ENCODE peak calls at places on chromosomes 13 and 19, in seven cellular contexts. One of them, this sample, is unnamed.

GRCh38 chr13:73162912-73163911 is 104.4 kb downstream of the KLF5 start:
- DNase-seq in SIG-M5: no peak
- DNase-seq in stimulated activated CD8-positive, alpha-beta memory T cell treated with anti-CD3 and anti-CD28 coated beads, Interleukin-15, amount 100 ng/mL, for 4 hours: no peak
- DNase-seq in stimulated activated CD4-positive, alpha-beta T cell treated with anti-CD3 and anti-CD28 coated beads, Interleukin-1b, Interleukin-23, amount 100 ng/mL, for 1 hour: no peak
- DNase-seq in fibroblast of mammary gland: no peak
- DNase-seq in NCI-H1930: no peak
- DNase-seq in AG04450: no peak
- DNase-seq in this sample: peak

GRCh38 chr19:47037766-47038165 is 10.7 kb downstream of the TMEM160 start:
- DNase-seq in stimulated activated CD4-positive, alpha-beta T cell treated with anti-CD3 and anti-CD28 coated beads, Interleukin-1b, Interleukin-23, amount 100 ng/mL, for 1 hour: no peak
- DNase-seq in fibroblast of mammary gland: no peak
- DNase-seq in stimulated activated CD8-positive, alpha-beta memory T cell treated with anti-CD3 and anti-CD28 coated beads, Interleukin-15, amount 100 ng/mL, for 4 hours: no peak
- DNase-seq in SIG-M5: no peak
- DNase-seq in NCI-H1930: no peak
- DNase-seq in AG04450: no peak
- DNase-seq in this sample: no peak

GRCh38 chr13:28059214-28059613 is 41.2 kb downstream of the FLT3 start:
- DNase-seq in fibroblast of mammary gland: peak
- DNase-seq in AG04450: no peak
- DNase-seq in NCI-H1930: no peak
- DNase-seq in stimulated activated CD4-positive, alpha-beta T cell treated with anti-CD3 and anti-CD28 coated beads, Interleukin-1b, Interleukin-23, amount 100 ng/mL, for 1 hour: peak
- DNase-seq in stimulated activated CD8-positive, alpha-beta memory T cell treated with anti-CD3 and anti-CD28 coated beads, Interleukin-15, amount 100 ng/mL, for 4 hours: no peak
- DNase-seq in SIG-M5: no peak
- DNase-seq in this sample: peak

GRCh38 chr19:54430306-54431254 is 15.3 kb downstream of the TTYH1 start:
- DNase-seq in stimulated activated CD4-positive, alpha-beta T cell treated with anti-CD3 and anti-CD28 coated beads, Interleukin-1b, Interleukin-23, amount 100 ng/mL, for 1 hour: peak
- DNase-seq in AG04450: no peak
- DNase-seq in stimulated activated CD8-positive, alpha-beta memory T cell treated with anti-CD3 and anti-CD28 coated beads, Interleukin-15, amount 100 ng/mL, for 4 hours: no peak
- DNase-seq in fibroblast of mammary gland: no peak
- DNase-seq in SIG-M5: no peak
- DNase-seq in NCI-H1930: no peak
- DNase-seq in this sample: peak

GRCh38 chr13:113952983-113953520 is 20.8 kb downstream of the C13orf46 start:
- DNase-seq in SIG-M5: no peak
- DNase-seq in stimulated activated CD4-positive, alpha-beta T cell treated with anti-CD3 and anti-CD28 coated beads, Interleukin-1b, Interleukin-23, amount 100 ng/mL, for 1 hour: no peak
- DNase-seq in NCI-H1930: no peak
- DNase-seq in AG04450: no peak
- DNase-seq in fibroblast of mammary gland: no peak
- DNase-seq in stimulated activated CD8-positive, alpha-beta memory T cell treated with anti-CD3 and anti-CD28 coated beads, Interleukin-15, amount 100 ng/mL, for 4 hours: no peak
- DNase-seq in this sample: no peak

GRCh38 chr13:94640676-94641075 is 39.0 kb downstream of the GPR180 start:
- DNase-seq in NCI-H1930: no peak
- DNase-seq in SIG-M5: no peak
- DNase-seq in AG04450: no peak
- DNase-seq in fibroblast of mammary gland: peak
- DNase-seq in stimulated activated CD4-positive, alpha-beta T cell treated with anti-CD3 and anti-CD28 coated beads, Interleukin-1b, Interleukin-23, amount 100 ng/mL, for 1 hour: no peak
- DNase-seq in stimulated activated CD8-positive, alpha-beta memory T cell treated with anti-CD3 and anti-CD28 coated beads, Interleukin-15, amount 100 ng/mL, for 4 hours: no peak
- DNase-seq in this sample: peak

GRCh38 chr13:107296804-107297203 is 728.9 kb upstream of the ARGLU1 start:
- DNase-seq in stimulated activated CD8-positive, alpha-beta memory T cell treated with anti-CD3 and anti-CD28 coated beads, Interleukin-15, amount 100 ng/mL, for 4 hours: no peak
- DNase-seq in stimulated activated CD4-positive, alpha-beta T cell treated with anti-CD3 and anti-CD28 coated beads, Interleukin-1b, Interleukin-23, amount 100 ng/mL, for 1 hour: no peak
- DNase-seq in AG04450: no peak
- DNase-seq in NCI-H1930: no peak
- DNase-seq in fibroblast of mammary gland: peak
- DNase-seq in SIG-M5: no peak
- DNase-seq in this sample: peak

GRCh38 chr13:112842931-112843391 is 126.1 kb upstream of the MCF2L start:
- DNase-seq in stimulated activated CD8-positive, alpha-beta memory T cell treated with anti-CD3 and anti-CD28 coated beads, Interleukin-15, amount 100 ng/mL, for 4 hours: no peak
- DNase-seq in stimulated activated CD4-positive, alpha-beta T cell treated with anti-CD3 and anti-CD28 coated beads, Interleukin-1b, Interleukin-23, amount 100 ng/mL, for 1 hour: no peak
- DNase-seq in NCI-H1930: no peak
- DNase-seq in AG04450: no peak
- DNase-seq in fibroblast of mammary gland: no peak
- DNase-seq in SIG-M5: no peak
- DNase-seq in this sample: no peak

GRCh38 chr13:28718186-28718537 is 608 bp downstream of the SLC46A3 start:
- DNase-seq in stimulated activated CD8-positive, alpha-beta memory T cell treated with anti-CD3 and anti-CD28 coated beads, Interleukin-15, amount 100 ng/mL, for 4 hours: no peak
- DNase-seq in stimulated activated CD4-positive, alpha-beta T cell treated with anti-CD3 and anti-CD28 coated beads, Interleukin-1b, Interleukin-23, amount 100 ng/mL, for 1 hour: no peak
- DNase-seq in fibroblast of mammary gland: peak
- DNase-seq in NCI-H1930: no peak
- DNase-seq in SIG-M5: no peak
- DNase-seq in AG04450: no peak
- DNase-seq in this sample: peak

GRCh38 chr19:31675187-31675913 is 326.1 kb upstream of the TSHZ3 start:
- DNase-seq in SIG-M5: no peak
- DNase-seq in AG04450: no peak
- DNase-seq in fibroblast of mammary gland: peak
- DNase-seq in stimulated activated CD4-positive, alpha-beta T cell treated with anti-CD3 and anti-CD28 coated beads, Interleukin-1b, Interleukin-23, amount 100 ng/mL, for 1 hour: no peak
- DNase-seq in NCI-H1930: no peak
- DNase-seq in stimulated activated CD8-positive, alpha-beta memory T cell treated with anti-CD3 and anti-CD28 coated beads, Interleukin-15, amount 100 ng/mL, for 4 hours: no peak
- DNase-seq in this sample: no peak

GRCh38 chr13:79724348-79725103 is 243.6 kb downstream of the NDFIP2 start:
- DNase-seq in stimulated activated CD4-positive, alpha-beta T cell treated with anti-CD3 and anti-CD28 coated beads, Interleukin-1b, Interleukin-23, amount 100 ng/mL, for 1 hour: no peak
- DNase-seq in SIG-M5: no peak
- DNase-seq in AG04450: no peak
- DNase-seq in stimulated activated CD8-positive, alpha-beta memory T cell treated with anti-CD3 and anti-CD28 coated beads, Interleukin-15, amount 100 ng/mL, for 4 hours: no peak
- DNase-seq in NCI-H1930: no peak
- DNase-seq in fibroblast of mammary gland: no peak
- DNase-seq in this sample: peak

GRCh38 chr19:38329651-38330050 is 6.0 kb upstream of the CATSPERG start:
- DNase-seq in AG04450: no peak
- DNase-seq in SIG-M5: no peak
- DNase-seq in stimulated activated CD8-positive, alpha-beta memory T cell treated with anti-CD3 and anti-CD28 coated beads, Interleukin-15, amount 100 ng/mL, for 4 hours: no peak
- DNase-seq in stimulated activated CD4-positive, alpha-beta T cell treated with anti-CD3 and anti-CD28 coated beads, Interleukin-1b, Interleukin-23, amount 100 ng/mL, for 1 hour: no peak
- DNase-seq in fibroblast of mammary gland: no peak
- DNase-seq in NCI-H1930: no peak
- DNase-seq in this sample: no peak

GRCh38 chr13:113822266-113822665 is 41.6 kb downstream of the GAS6 start:
- DNase-seq in AG04450: no peak
- DNase-seq in NCI-H1930: no peak
- DNase-seq in SIG-M5: no peak
- DNase-seq in stimulated activated CD4-positive, alpha-beta T cell treated with anti-CD3 and anti-CD28 coated beads, Interleukin-1b, Interleukin-23, amount 100 ng/mL, for 1 hour: no peak
- DNase-seq in fibroblast of mammary gland: no peak
- DNase-seq in stimulated activated CD8-positive, alpha-beta memory T cell treated with anti-CD3 and anti-CD28 coated beads, Interleukin-15, amount 100 ng/mL, for 4 hours: no peak
- DNase-seq in this sample: no peak

GRCh38 chr19:18208098-18208951 is 4.5 kb upstream of the RAB3A start:
- DNase-seq in fibroblast of mammary gland: peak
- DNase-seq in SIG-M5: no peak
- DNase-seq in NCI-H1930: no peak
- DNase-seq in AG04450: peak
- DNase-seq in stimulated activated CD4-positive, alpha-beta T cell treated with anti-CD3 and anti-CD28 coated beads, Interleukin-1b, Interleukin-23, amount 100 ng/mL, for 1 hour: peak
- DNase-seq in stimulated activated CD8-positive, alpha-beta memory T cell treated with anti-CD3 and anti-CD28 coated beads, Interleukin-15, amount 100 ng/mL, for 4 hours: no peak
- DNase-seq in this sample: no peak

GRCh38 chr13:49443327-49443688 is 556 bp downstream of the CAB39L start:
- DNase-seq in stimulated activated CD8-positive, alpha-beta memory T cell treated with anti-CD3 and anti-CD28 coated beads, Interleukin-15, amount 100 ng/mL, for 4 hours: no peak
- DNase-seq in fibroblast of mammary gland: peak
- DNase-seq in SIG-M5: peak
- DNase-seq in stimulated activated CD4-positive, alpha-beta T cell treated with anti-CD3 and anti-CD28 coated beads, Interleukin-1b, Interleukin-23, amount 100 ng/mL, for 1 hour: no peak
- DNase-seq in AG04450: no peak
- DNase-seq in NCI-H1930: no peak
- DNase-seq in this sample: peak

GRCh38 chr13:79241697-79242096 is 164.4 kb downstream of the RBM26 start:
- DNase-seq in AG04450: no peak
- DNase-seq in stimulated activated CD4-positive, alpha-beta T cell treated with anti-CD3 and anti-CD28 coated beads, Interleukin-1b, Interleukin-23, amount 100 ng/mL, for 1 hour: no peak
- DNase-seq in SIG-M5: no peak
- DNase-seq in stimulated activated CD8-positive, alpha-beta memory T cell treated with anti-CD3 and anti-CD28 coated beads, Interleukin-15, amount 100 ng/mL, for 4 hours: no peak
- DNase-seq in fibroblast of mammary gland: no peak
- DNase-seq in NCI-H1930: no peak
- DNase-seq in this sample: no peak

GRCh38 chr13:101398191-101398590 is 18.1 kb downstream of the NALCN start:
- DNase-seq in AG04450: peak
- DNase-seq in stimulated activated CD4-positive, alpha-beta T cell treated with anti-CD3 and anti-CD28 coated beads, Interleukin-1b, Interleukin-23, amount 100 ng/mL, for 1 hour: no peak
- DNase-seq in NCI-H1930: no peak
- DNase-seq in SIG-M5: no peak
- DNase-seq in fibroblast of mammary gland: peak
- DNase-seq in stimulated activated CD8-positive, alpha-beta memory T cell treated with anti-CD3 and anti-CD28 coated beads, Interleukin-15, amount 100 ng/mL, for 4 hours: no peak
- DNase-seq in this sample: peak

GRCh38 chr19:45478454-45479238 is 10.8 kb downstream of the FOSB start:
- DNase-seq in stimulated activated CD4-positive, alpha-beta T cell treated with anti-CD3 and anti-CD28 coated beads, Interleukin-1b, Interleukin-23, amount 100 ng/mL, for 1 hour: peak
- DNase-seq in NCI-H1930: peak
- DNase-seq in fibroblast of mammary gland: peak
- DNase-seq in AG04450: peak
- DNase-seq in SIG-M5: peak
- DNase-seq in stimulated activated CD8-positive, alpha-beta memory T cell treated with anti-CD3 and anti-CD28 coated beads, Interleukin-15, amount 100 ng/mL, for 4 hours: peak
- DNase-seq in this sample: peak

GRCh38 chr13:44313674-44314073 is 60.0 kb upstream of the SERP2 start:
- DNase-seq in AG04450: no peak
- DNase-seq in stimulated activated CD4-positive, alpha-beta T cell treated with anti-CD3 and anti-CD28 coated beads, Interleukin-1b, Interleukin-23, amount 100 ng/mL, for 1 hour: no peak
- DNase-seq in fibroblast of mammary gland: peak
- DNase-seq in NCI-H1930: no peak
- DNase-seq in SIG-M5: no peak
- DNase-seq in stimulated activated CD8-positive, alpha-beta memory T cell treated with anti-CD3 and anti-CD28 coated beads, Interleukin-15, amount 100 ng/mL, for 4 hours: no peak
- DNase-seq in this sample: peak

GRCh38 chr13:103188688-103189326 is 122.6 kb upstream of the SLC10A2 start:
- DNase-seq in NCI-H1930: no peak
- DNase-seq in SIG-M5: no peak
- DNase-seq in stimulated activated CD8-positive, alpha-beta memory T cell treated with anti-CD3 and anti-CD28 coated beads, Interleukin-15, amount 100 ng/mL, for 4 hours: no peak
- DNase-seq in stimulated activated CD4-positive, alpha-beta T cell treated with anti-CD3 and anti-CD28 coated beads, Interleukin-1b, Interleukin-23, amount 100 ng/mL, for 1 hour: no peak
- DNase-seq in AG04450: no peak
- DNase-seq in fibroblast of mammary gland: peak
- DNase-seq in this sample: peak

GRCh38 chr13:54705738-54706137 is 1677.1 kb downstream of the OLFM4 start:
- DNase-seq in SIG-M5: no peak
- DNase-seq in NCI-H1930: no peak
- DNase-seq in stimulated activated CD4-positive, alpha-beta T cell treated with anti-CD3 and anti-CD28 coated beads, Interleukin-1b, Interleukin-23, amount 100 ng/mL, for 1 hour: no peak
- DNase-seq in stimulated activated CD8-positive, alpha-beta memory T cell treated with anti-CD3 and anti-CD28 coated beads, Interleukin-15, amount 100 ng/mL, for 4 hours: no peak
- DNase-seq in fibroblast of mammary gland: no peak
- DNase-seq in AG04450: no peak
- DNase-seq in this sample: no peak

GRCh38 chr19:43652546-43652874 is 12.9 kb upstream of the CADM4 start:
- DNase-seq in NCI-H1930: no peak
- DNase-seq in AG04450: no peak
- DNase-seq in stimulated activated CD4-positive, alpha-beta T cell treated with anti-CD3 and anti-CD28 coated beads, Interleukin-1b, Interleukin-23, amount 100 ng/mL, for 1 hour: no peak
- DNase-seq in stimulated activated CD8-positive, alpha-beta memory T cell treated with anti-CD3 and anti-CD28 coated beads, Interleukin-15, amount 100 ng/mL, for 4 hours: no peak
- DNase-seq in SIG-M5: no peak
- DNase-seq in fibroblast of mammary gland: no peak
- DNase-seq in this sample: no peak

GRCh38 chr19:33390120-33390907 is 16.8 kb downstream of the CEBPG start:
- DNase-seq in fibroblast of mammary gland: peak
- DNase-seq in SIG-M5: no peak
- DNase-seq in AG04450: no peak
- DNase-seq in stimulated activated CD4-positive, alpha-beta T cell treated with anti-CD3 and anti-CD28 coated beads, Interleukin-1b, Interleukin-23, amount 100 ng/mL, for 1 hour: no peak
- DNase-seq in NCI-H1930: no peak
- DNase-seq in stimulated activated CD8-positive, alpha-beta memory T cell treated with anti-CD3 and anti-CD28 coated beads, Interleukin-15, amount 100 ng/mL, for 4 hours: no peak
- DNase-seq in this sample: peak

GRCh38 chr13:93559718-93560117 is 333.1 kb downstream of the GPC6 start:
- DNase-seq in NCI-H1930: no peak
- DNase-seq in AG04450: peak
- DNase-seq in stimulated activated CD4-positive, alpha-beta T cell treated with anti-CD3 and anti-CD28 coated beads, Interleukin-1b, Interleukin-23, amount 100 ng/mL, for 1 hour: no peak
- DNase-seq in SIG-M5: no peak
- DNase-seq in fibroblast of mammary gland: peak
- DNase-seq in stimulated activated CD8-positive, alpha-beta memory T cell treated with anti-CD3 and anti-CD28 coated beads, Interleukin-15, amount 100 ng/mL, for 4 hours: no peak
- DNase-seq in this sample: peak

GRCh38 chr13:96982672-96983071 is 11.6 kb downstream of the OXGR1 start:
- DNase-seq in NCI-H1930: no peak
- DNase-seq in fibroblast of mammary gland: peak
- DNase-seq in stimulated activated CD8-positive, alpha-beta memory T cell treated with anti-CD3 and anti-CD28 coated beads, Interleukin-15, amount 100 ng/mL, for 4 hours: no peak
- DNase-seq in AG04450: no peak
- DNase-seq in stimulated activated CD4-positive, alpha-beta T cell treated with anti-CD3 and anti-CD28 coated beads, Interleukin-1b, Interleukin-23, amount 100 ng/mL, for 1 hour: no peak
- DNase-seq in SIG-M5: peak
- DNase-seq in this sample: peak

GRCh38 chr19:19297759-19298158 is 22.6 kb downstream of the SUGP1 start:
- DNase-seq in stimulated activated CD4-positive, alpha-beta T cell treated with anti-CD3 and anti-CD28 coated beads, Interleukin-1b, Interleukin-23, amount 100 ng/mL, for 1 hour: no peak
- DNase-seq in fibroblast of mammary gland: no peak
- DNase-seq in NCI-H1930: no peak
- DNase-seq in AG04450: no peak
- DNase-seq in stimulated activated CD8-positive, alpha-beta memory T cell treated with anti-CD3 and anti-CD28 coated beads, Interleukin-15, amount 100 ng/mL, for 4 hours: no peak
- DNase-seq in SIG-M5: no peak
- DNase-seq in this sample: no peak

GRCh38 chr19:49983645-49984229 is 22.8 kb upstream of the SIGLEC11 start:
- DNase-seq in fibroblast of mammary gland: peak
- DNase-seq in SIG-M5: no peak
- DNase-seq in NCI-H1930: peak
- DNase-seq in stimulated activated CD4-positive, alpha-beta T cell treated with anti-CD3 and anti-CD28 coated beads, Interleukin-1b, Interleukin-23, amount 100 ng/mL, for 1 hour: peak
- DNase-seq in AG04450: no peak
- DNase-seq in stimulated activated CD8-positive, alpha-beta memory T cell treated with anti-CD3 and anti-CD28 coated beads, Interleukin-15, amount 100 ng/mL, for 4 hours: peak
- DNase-seq in this sample: peak

GRCh38 chr19:50432658-50433057 is at the start of gene MYBPC2:
- DNase-seq in fibroblast of mammary gland: no peak
- DNase-seq in NCI-H1930: no peak
- DNase-seq in AG04450: no peak
- DNase-seq in SIG-M5: no peak
- DNase-seq in stimulated activated CD8-positive, alpha-beta memory T cell treated with anti-CD3 and anti-CD28 coated beads, Interleukin-15, amount 100 ng/mL, for 4 hours: no peak
- DNase-seq in stimulated activated CD4-positive, alpha-beta T cell treated with anti-CD3 and anti-CD28 coated beads, Interleukin-1b, Interleukin-23, amount 100 ng/mL, for 1 hour: no peak
- DNase-seq in this sample: no peak

GRCh38 chr19:51295382-51296126 is 15.9 kb upstream of the IGLON5 start:
- DNase-seq in AG04450: no peak
- DNase-seq in stimulated activated CD8-positive, alpha-beta memory T cell treated with anti-CD3 and anti-CD28 coated beads, Interleukin-15, amount 100 ng/mL, for 4 hours: no peak
- DNase-seq in NCI-H1930: no peak
- DNase-seq in SIG-M5: no peak
- DNase-seq in fibroblast of mammary gland: no peak
- DNase-seq in stimulated activated CD4-positive, alpha-beta T cell treated with anti-CD3 and anti-CD28 coated beads, Interleukin-1b, Interleukin-23, amount 100 ng/mL, for 1 hour: no peak
- DNase-seq in this sample: no peak

GRCh38 chr19:281156-281853 is 9.9 kb downstream of the PLPP2 start:
- DNase-seq in fibroblast of mammary gland: no peak
- DNase-seq in AG04450: no peak
- DNase-seq in stimulated activated CD8-positive, alpha-beta memory T cell treated with anti-CD3 and anti-CD28 coated beads, Interleukin-15, amount 100 ng/mL, for 4 hours: no peak
- DNase-seq in NCI-H1930: no peak
- DNase-seq in stimulated activated CD4-positive, alpha-beta T cell treated with anti-CD3 and anti-CD28 coated beads, Interleukin-1b, Interleukin-23, amount 100 ng/mL, for 1 hour: no peak
- DNase-seq in SIG-M5: no peak
- DNase-seq in this sample: no peak

GRCh38 chr13:27953671-27954405 is 15.3 kb downstream of the CDX2 start:
- DNase-seq in fibroblast of mammary gland: peak
- DNase-seq in AG04450: peak
- DNase-seq in SIG-M5: no peak
- DNase-seq in stimulated activated CD4-positive, alpha-beta T cell treated with anti-CD3 and anti-CD28 coated beads, Interleukin-1b, Interleukin-23, amount 100 ng/mL, for 1 hour: peak
- DNase-seq in NCI-H1930: peak
- DNase-seq in stimulated activated CD8-positive, alpha-beta memory T cell treated with anti-CD3 and anti-CD28 coated beads, Interleukin-15, amount 100 ng/mL, for 4 hours: peak
- DNase-seq in this sample: peak

GRCh38 chr13:80132741-80133601 is 208.0 kb downstream of the SPRY2 start:
- DNase-seq in AG04450: no peak
- DNase-seq in stimulated activated CD4-positive, alpha-beta T cell treated with anti-CD3 and anti-CD28 coated beads, Interleukin-1b, Interleukin-23, amount 100 ng/mL, for 1 hour: no peak
- DNase-seq in SIG-M5: no peak
- DNase-seq in stimulated activated CD8-positive, alpha-beta memory T cell treated with anti-CD3 and anti-CD28 coated beads, Interleukin-15, amount 100 ng/mL, for 4 hours: no peak
- DNase-seq in fibroblast of mammary gland: peak
- DNase-seq in NCI-H1930: no peak
- DNase-seq in this sample: no peak

GRCh38 chr13:80342541-80343371 is 1.8 kb upstream of the SPRY2 start:
- DNase-seq in stimulated activated CD4-positive, alpha-beta T cell treated with anti-CD3 and anti-CD28 coated beads, Interleukin-1b, Interleukin-23, amount 100 ng/mL, for 1 hour: peak
- DNase-seq in stimulated activated CD8-positive, alpha-beta memory T cell treated with anti-CD3 and anti-CD28 coated beads, Interleukin-15, amount 100 ng/mL, for 4 hours: no peak
- DNase-seq in fibroblast of mammary gland: peak
- DNase-seq in SIG-M5: peak
- DNase-seq in AG04450: no peak
- DNase-seq in NCI-H1930: peak
- DNase-seq in this sample: peak

GRCh38 chr19:39126593-39127187 is 1.1 kb downstream of the PAK4 start:
- DNase-seq in stimulated activated CD4-positive, alpha-beta T cell treated with anti-CD3 and anti-CD28 coated beads, Interleukin-1b, Interleukin-23, amount 100 ng/mL, for 1 hour: no peak
- DNase-seq in AG04450: no peak
- DNase-seq in fibroblast of mammary gland: peak
- DNase-seq in SIG-M5: no peak
- DNase-seq in stimulated activated CD8-positive, alpha-beta memory T cell treated with anti-CD3 and anti-CD28 coated beads, Interleukin-15, amount 100 ng/mL, for 4 hours: no peak
- DNase-seq in NCI-H1930: no peak
- DNase-seq in this sample: peak

GRCh38 chr19:45152504-45153338 is 8.1 kb downstream of the NKPD1 start:
- DNase-seq in NCI-H1930: no peak
- DNase-seq in SIG-M5: no peak
- DNase-seq in stimulated activated CD8-positive, alpha-beta memory T cell treated with anti-CD3 and anti-CD28 coated beads, Interleukin-15, amount 100 ng/mL, for 4 hours: no peak
- DNase-seq in fibroblast of mammary gland: peak
- DNase-seq in AG04450: no peak
- DNase-seq in stimulated activated CD4-positive, alpha-beta T cell treated with anti-CD3 and anti-CD28 coated beads, Interleukin-1b, Interleukin-23, amount 100 ng/mL, for 1 hour: no peak
- DNase-seq in this sample: peak

GRCh38 chr13:43229506-43229905 is 206.1 kb downstream of the DNAJC15 start:
- DNase-seq in stimulated activated CD8-positive, alpha-beta memory T cell treated with anti-CD3 and anti-CD28 coated beads, Interleukin-15, amount 100 ng/mL, for 4 hours: no peak
- DNase-seq in stimulated activated CD4-positive, alpha-beta T cell treated with anti-CD3 and anti-CD28 coated beads, Interleukin-1b, Interleukin-23, amount 100 ng/mL, for 1 hour: no peak
- DNase-seq in SIG-M5: no peak
- DNase-seq in fibroblast of mammary gland: peak
- DNase-seq in AG04450: peak
- DNase-seq in NCI-H1930: no peak
- DNase-seq in this sample: peak

GRCh38 chr19:27775395-27775794 is 1437.6 kb downstream of the UQCRFS1 start:
- DNase-seq in AG04450: no peak
- DNase-seq in SIG-M5: no peak
- DNase-seq in fibroblast of mammary gland: no peak
- DNase-seq in NCI-H1930: no peak
- DNase-seq in stimulated activated CD8-positive, alpha-beta memory T cell treated with anti-CD3 and anti-CD28 coated beads, Interleukin-15, amount 100 ng/mL, for 4 hours: no peak
- DNase-seq in stimulated activated CD4-positive, alpha-beta T cell treated with anti-CD3 and anti-CD28 coated beads, Interleukin-1b, Interleukin-23, amount 100 ng/mL, for 1 hour: no peak
- DNase-seq in this sample: no peak

GRCh38 chr13:59635591-59635990 is 528.1 kb downstream of the DIAPH3 start:
- DNase-seq in AG04450: no peak
- DNase-seq in NCI-H1930: no peak
- DNase-seq in stimulated activated CD8-positive, alpha-beta memory T cell treated with anti-CD3 and anti-CD28 coated beads, Interleukin-15, amount 100 ng/mL, for 4 hours: no peak
- DNase-seq in stimulated activated CD4-positive, alpha-beta T cell treated with anti-CD3 and anti-CD28 coated beads, Interleukin-1b, Interleukin-23, amount 100 ng/mL, for 1 hour: no peak
- DNase-seq in fibroblast of mammary gland: no peak
- DNase-seq in SIG-M5: no peak
- DNase-seq in this sample: no peak